ENCODE peak calls at places on chromosomes 3 and 15, in five cellular contexts. I is central memory CD4-positive, alpha-beta T cell; U is Peyer's patch; W is SJSA1; Q is AG20443. A is an unnamed sample.

GRCh38 chr3:108736821-108737220 is 20.4 kb downstream of the RETNLB start:
- DNase-seq in I (no peak), U (no peak), W (no peak), Q (no peak), A (no peak)

GRCh38 chr3:107798381-107798780 is 275.6 kb downstream of the BBX start:
- DNase-seq in I (no peak), U (no peak), W (no peak), Q (peak), A (no peak)

GRCh38 chr3:95654567-95655362 is 1159.6 kb upstream of the EPHA6 start:
- DNase-seq in I (no peak), U (no peak), W (no peak), Q (no peak), A (no peak)

GRCh38 chr3:156334841-156335545 is 214.6 kb downstream of the KCNAB1 start:
- DNase-seq in I (no peak), U (no peak), W (no peak), Q (no peak), A (no peak)

GRCh38 chr15:95995375-95996168 is 334.9 kb upstream of the NR2F2 start:
- DNase-seq in I (no peak), U (no peak), W (no peak), Q (peak), A (no peak)

GRCh38 chr15:68106656-68107055 is 52.5 kb downstream of the PIAS1 start:
- DNase-seq in I (no peak), U (no peak), W (no peak), Q (peak), A (no peak)

GRCh38 chr3:155640098-155640497 is 104.8 kb downstream of the PLCH1 start:
- DNase-seq in I (no peak), U (no peak), W (peak), Q (no peak), A (no peak)

GRCh38 chr3:28326458-28326926 is 22.0 kb upstream of the ZCWPW2 start:
- DNase-seq in I (peak), U (no peak), W (no peak), Q (no peak), A (no peak)

GRCh38 chr3:4714045-4714444 is 220.9 kb downstream of the ITPR1 start:
- DNase-seq in I (no peak), U (no peak), W (no peak), Q (no peak), A (no peak)

GRCh38 chr3:32432711-32433530 is 41.3 kb downstream of the CMTM7 start:
- DNase-seq in I (peak), U (no peak), W (peak), Q (no peak), A (no peak)

GRCh38 chr3:144039661-144040060 is 68.0 kb downstream of the DIPK2A start:
- DNase-seq in I (no peak), U (no peak), W (no peak), Q (no peak), A (no peak)

GRCh38 chr3:172357850-172358754 is 90.2 kb downstream of the GHSR start:
- DNase-seq in I (no peak), U (no peak), W (no peak), Q (peak), A (no peak)

GRCh38 chr15:61974759-61975158 is 85.5 kb downstream of the VPS13C start:
- DNase-seq in I (no peak), U (no peak), W (no peak), Q (no peak), A (no peak)

GRCh38 chr3:124223853-124224252 is 231.9 kb upstream of the ROPN1 start:
- DNase-seq in I (no peak), U (no peak), W (no peak), Q (no peak), A (no peak)